ENCODE peak calls at places on chromosome 9, in six cellular contexts. V is NAMALWA; G is activated CD4-positive, CD25-positive, alpha-beta regulatory T cell; E is WTC11; T is pons; Z is cardiac fibroblast. P is an unnamed sample.

GRCh38 chr9:114613087-114613486 is 2.0 kb downstream of the TMEM268 start:
- DNase-seq in V (no peak), G (no peak), E (no peak), Z (no peak), T (no peak), P (no peak)

GRCh38 chr9:108442604-108443277 is 413.0 kb downstream of the ACTL7B start:
- DNase-seq in T (no peak), E (no peak), V (no peak), Z (no peak), G (no peak), P (no peak)

GRCh38 chr9:110443878-110444245 is 106.2 kb upstream of the TXNDC8 start:
- DNase-seq in G (no peak), V (no peak), Z (peak), T (no peak), E (no peak), P (no peak)

GRCh38 chr9:134717793-134718645 is 76.4 kb downstream of the COL5A1 start:
- DNase-seq in T (no peak), E (no peak), G (no peak), Z (no peak), V (no peak), P (no peak)

GRCh38 chr9:98002808-98003207 is 19.7 kb downstream of the ANP32B start:
- DNase-seq in Z (no peak), E (no peak), T (peak), V (no peak), G (no peak), P (no peak)

GRCh38 chr9:12538842-12539584 is 154.2 kb upstream of the TYRP1 start:
- DNase-seq in Z (no peak), V (no peak), T (no peak), E (peak), G (no peak), P (no peak)

GRCh38 chr9:8208465-8208864 is 408.9 kb upstream of the DMAC1 start:
- DNase-seq in G (no peak), Z (no peak), V (no peak), E (no peak), T (no peak), P (no peak)

GRCh38 chr9:133087429-133088145 is 25.8 kb downstream of the CEL start:
- DNase-seq in Z (no peak), G (no peak), T (no peak), E (no peak), V (no peak), P (no peak)

GRCh38 chr9:120841930-120842684 is 615 bp downstream of the PSMD5 start:
- DNase-seq in V (no peak), Z (peak), T (no peak), E (no peak), G (no peak), P (no peak)

GRCh38 chr9:130548103-130548502 is 31.3 kb upstream of the FUBP3 start:
- DNase-seq in T (no peak), G (no peak), V (no peak), E (no peak), Z (no peak), P (no peak)

GRCh38 chr9:99400184-99400731 is 178.2 kb downstream of the SEC61B start:
- DNase-seq in V (no peak), E (no peak), T (no peak), Z (peak), G (no peak), P (no peak)

GRCh38 chr9:76423216-76424177 is 29.3 kb upstream of the RFK start:
- DNase-seq in V (no peak), T (no peak), Z (no peak), G (no peak), E (no peak), P (no peak)

GRCh38 chr9:93295456-93296076 is 111.6 kb downstream of the WNK2 start:
- DNase-seq in T (no peak), V (peak), Z (no peak), G (no peak), E (no peak), P (no peak)

GRCh38 chr9:16321461-16322119 is 548.9 kb downstream of the BNC2 start:
- DNase-seq in Z (peak), V (no peak), G (no peak), E (no peak), T (no peak), P (no peak)

GRCh38 chr9:99431103-99431502 is 209.0 kb downstream of the SEC61B start:
- DNase-seq in Z (peak), T (peak), G (no peak), E (no peak), V (no peak), P (no peak)

GRCh38 chr9:114844766-114845165 is 38.9 kb upstream of the TNFSF15 start:
- DNase-seq in Z (no peak), G (no peak), T (no peak), E (no peak), V (no peak), P (no peak)

GRCh38 chr9:99929652-99930051 is 23.2 kb downstream of the STX17 start:
- DNase-seq in E (no peak), V (no peak), T (no peak), Z (no peak), G (no peak), P (no peak)

GRCh38 chr9:13719410-13719809 is 439.9 kb upstream of the MPDZ start:
- DNase-seq in G (no peak), T (no peak), V (no peak), Z (peak), E (no peak), P (no peak)

GRCh38 chr9:78856781-78857180 is 559.9 kb downstream of the PSAT1 start:
- DNase-seq in V (no peak), Z (no peak), E (no peak), T (no peak), G (no peak), P (no peak)

GRCh38 chr9:134917431-134918373 is at the start of gene FCN1:
- DNase-seq in V (no peak), E (no peak), G (no peak), Z (no peak), T (no peak), P (no peak)

GRCh38 chr9:127516835-127517607 is 65.7 kb downstream of the LRSAM1 start:
- DNase-seq in Z (no peak), E (no peak), T (no peak), V (no peak), G (no peak), P (no peak)

GRCh38 chr9:1458503-1458902 is 408.3 kb downstream of the DMRT2 start:
- DNase-seq in V (no peak), T (no peak), E (no peak), G (no peak), Z (peak), P (no peak)

GRCh38 chr9:18861599-18862546 is 171.1 kb downstream of the SAXO1 start:
- DNase-seq in E (peak), Z (peak), T (peak), G (no peak), V (no peak), P (peak)

GRCh38 chr9:93712896-93713295 is 136.5 kb downstream of the PHF2 start:
- DNase-seq in V (no peak), Z (no peak), G (no peak), T (no peak), E (no peak), P (no peak)

GRCh38 chr9:113649855-113650206 is 186.3 kb downstream of the RGS3 start:
- DNase-seq in Z (no peak), E (no peak), G (no peak), T (no peak), V (no peak), P (no peak)

GRCh38 chr9:81575976-81576375 is 113.4 kb downstream of the TLE1 start:
- DNase-seq in G (no peak), T (no peak), V (no peak), Z (peak), E (no peak), P (no peak)

GRCh38 chr9:120735415-120736126 is 21.3 kb upstream of the MEGF9 start:
- DNase-seq in G (no peak), Z (peak), T (no peak), E (no peak), V (peak), P (no peak)

GRCh38 chr9:81108821-81109220 is 580.5 kb downstream of the TLE1 start:
- DNase-seq in G (no peak), V (no peak), T (no peak), Z (no peak), E (no peak), P (no peak)

GRCh38 chr9:133273098-133273497 is 1.9 kb downstream of the ABO start:
- DNase-seq in G (no peak), T (no peak), V (no peak), E (no peak), Z (no peak), P (no peak)

P was measured in mesothelial cell of epicardium.